ENCODE peak calls at places on chromosomes 16 and 17, in four cellular contexts. One of them, this sample, is unnamed.

GRCh38 chr17:82959990-82960418 is 119.4 kb upstream of the METRNL start:
- DNase-seq in mesenchymal stem cell: no peak
- DNase-seq in mesendoderm: no peak
- DNase-seq in IMR-90: no peak
- DNase-seq in this sample: no peak

GRCh38 chr17:5874486-5874885 is 195.7 kb upstream of the WSCD1 start:
- DNase-seq in IMR-90: no peak
- DNase-seq in mesenchymal stem cell: peak
- DNase-seq in mesendoderm: no peak
- DNase-seq in this sample: no peak

GRCh38 chr16:27330542-27330941 is 16.8 kb downstream of the IL4R start:
- DNase-seq in mesendoderm: peak
- DNase-seq in IMR-90: peak
- DNase-seq in mesenchymal stem cell: peak
- DNase-seq in this sample: no peak

GRCh38 chr16:72848759-72849664 is 198.9 kb downstream of the ZFHX3 start:
- DNase-seq in mesendoderm: no peak
- DNase-seq in IMR-90: peak
- DNase-seq in mesenchymal stem cell: peak
- DNase-seq in this sample: no peak

GRCh38 chr16:8924214-8924613 is 39.5 kb downstream of the USP7 start:
- DNase-seq in IMR-90: no peak
- DNase-seq in mesendoderm: no peak
- DNase-seq in mesenchymal stem cell: no peak
- DNase-seq in this sample: no peak

GRCh38 chr17:41989702-41990419 is 23.3 kb downstream of the CNP start:
- DNase-seq in mesenchymal stem cell: no peak
- DNase-seq in mesendoderm: no peak
- DNase-seq in IMR-90: no peak
- DNase-seq in this sample: peak

GRCh38 chr17:39591958-39592954 is 15.5 kb downstream of the NEUROD2 start:
- DNase-seq in IMR-90: peak
- DNase-seq in mesenchymal stem cell: peak
- DNase-seq in mesendoderm: peak
- DNase-seq in this sample: peak

GRCh38 chr16:78127130-78127529 is 27.7 kb downstream of the WWOX start:
- DNase-seq in IMR-90: peak
- DNase-seq in mesenchymal stem cell: peak
- DNase-seq in mesendoderm: no peak
- DNase-seq in this sample: no peak

GRCh38 chr16:81457326-81458133 is 12.9 kb downstream of the CMIP start:
- DNase-seq in mesendoderm: peak
- DNase-seq in mesenchymal stem cell: peak
- DNase-seq in IMR-90: peak
- DNase-seq in this sample: peak

GRCh38 chr16:4465977-4466779 is 8.2 kb downstream of the NMRAL1 start:
- DNase-seq in mesendoderm: no peak
- DNase-seq in mesenchymal stem cell: no peak
- DNase-seq in IMR-90: no peak
- DNase-seq in this sample: no peak

GRCh38 chr16:70561623-70562022 is 38.0 kb downstream of the SF3B3 start:
- DNase-seq in mesendoderm: no peak
- DNase-seq in mesenchymal stem cell: no peak
- DNase-seq in IMR-90: no peak
- DNase-seq in this sample: no peak

GRCh38 chr16:72425571-72426341 is 253.8 kb upstream of the PMFBP1 start:
- DNase-seq in mesendoderm: no peak
- DNase-seq in mesenchymal stem cell: no peak
- DNase-seq in IMR-90: no peak
- DNase-seq in this sample: no peak

GRCh38 chr17:72122668-72123495 is 2.1 kb downstream of the SOX9 start:
- DNase-seq in IMR-90: peak
- DNase-seq in mesenchymal stem cell: peak
- DNase-seq in mesendoderm: peak
- DNase-seq in this sample: no peak

GRCh38 chr17:42311240-42312034 is 23.1 kb downstream of the STAT5A start:
- DNase-seq in IMR-90: peak
- DNase-seq in mesendoderm: peak
- DNase-seq in mesenchymal stem cell: peak
- DNase-seq in this sample: peak

GRCh38 chr17:4555863-4556646 is 871 bp upstream of the MYBBP1A start:
- DNase-seq in mesendoderm: peak
- DNase-seq in mesenchymal stem cell: no peak
- DNase-seq in IMR-90: no peak
- DNase-seq in this sample: no peak

GRCh38 chr16:27222499-27223225 is 19.3 kb downstream of the KDM8 start:
- DNase-seq in mesenchymal stem cell: peak
- DNase-seq in mesendoderm: peak
- DNase-seq in IMR-90: peak
- DNase-seq in this sample: peak

GRCh38 chr17:76417499-76418143 is 33.2 kb downstream of the SPHK1 start:
- DNase-seq in IMR-90: no peak
- DNase-seq in mesenchymal stem cell: no peak
- DNase-seq in mesendoderm: peak
- DNase-seq in this sample: no peak

GRCh38 chr16:87416826-87417471 is 24.8 kb downstream of the MAP1LC3B start:
- DNase-seq in mesendoderm: no peak
- DNase-seq in mesenchymal stem cell: peak
- DNase-seq in IMR-90: peak
- DNase-seq in this sample: peak

GRCh38 chr16:4548124-4548523 is 8.0 kb upstream of the C16orf96 start:
- DNase-seq in mesenchymal stem cell: no peak
- DNase-seq in mesendoderm: no peak
- DNase-seq in IMR-90: no peak
- DNase-seq in this sample: no peak

GRCh38 chr17:82775033-82775823 is 23.4 kb downstream of the TBCD start:
- DNase-seq in mesendoderm: peak
- DNase-seq in IMR-90: no peak
- DNase-seq in mesenchymal stem cell: peak
- DNase-seq in this sample: peak

GRCh38 chr17:67456103-67456502 is 79.0 kb downstream of the PITPNC1 start:
- DNase-seq in mesendoderm: no peak
- DNase-seq in mesenchymal stem cell: no peak
- DNase-seq in IMR-90: no peak
- DNase-seq in this sample: no peak

GRCh38 chr16:56190903-56191806 is at the start of gene GNAO1:
- DNase-seq in mesendoderm: peak
- DNase-seq in IMR-90: peak
- DNase-seq in mesenchymal stem cell: peak
- DNase-seq in this sample: peak

GRCh38 chr16:2085669-2086068 is 37.9 kb downstream of the TSC2 start:
- DNase-seq in IMR-90: no peak
- DNase-seq in mesendoderm: no peak
- DNase-seq in mesenchymal stem cell: no peak
- DNase-seq in this sample: no peak

GRCh38 chr16:68401871-68402747 is 46.2 kb downstream of the SMPD3 start:
- DNase-seq in mesenchymal stem cell: peak
- DNase-seq in mesendoderm: no peak
- DNase-seq in IMR-90: peak
- DNase-seq in this sample: peak

GRCh38 chr17:47983492-47984223 is 12.7 kb downstream of the CDK5RAP3 start:
- DNase-seq in mesendoderm: no peak
- DNase-seq in IMR-90: peak
- DNase-seq in mesenchymal stem cell: no peak
- DNase-seq in this sample: no peak

GRCh38 chr17:65684631-65685030 is 123.2 kb upstream of the AXIN2 start:
- DNase-seq in mesendoderm: no peak
- DNase-seq in mesenchymal stem cell: peak
- DNase-seq in IMR-90: peak
- DNase-seq in this sample: no peak

GRCh38 chr17:75069783-75070182 is 18.0 kb upstream of the SLC16A5 start:
- DNase-seq in IMR-90: no peak
- DNase-seq in mesenchymal stem cell: peak
- DNase-seq in mesendoderm: no peak
- DNase-seq in this sample: no peak

GRCh38 chr17:52298881-52299280 is 140.4 kb upstream of the CA10 start:
- DNase-seq in IMR-90: no peak
- DNase-seq in mesendoderm: no peak
- DNase-seq in mesenchymal stem cell: no peak
- DNase-seq in this sample: no peak
- H3K4ac ChIP-seq in IMR-90: no peak
- H3K4ac ChIP-seq in mesendoderm: no peak
- H3K4ac ChIP-seq in mesenchymal stem cell: no peak
- H3K4ac ChIP-seq in this sample: no peak

DNA sequence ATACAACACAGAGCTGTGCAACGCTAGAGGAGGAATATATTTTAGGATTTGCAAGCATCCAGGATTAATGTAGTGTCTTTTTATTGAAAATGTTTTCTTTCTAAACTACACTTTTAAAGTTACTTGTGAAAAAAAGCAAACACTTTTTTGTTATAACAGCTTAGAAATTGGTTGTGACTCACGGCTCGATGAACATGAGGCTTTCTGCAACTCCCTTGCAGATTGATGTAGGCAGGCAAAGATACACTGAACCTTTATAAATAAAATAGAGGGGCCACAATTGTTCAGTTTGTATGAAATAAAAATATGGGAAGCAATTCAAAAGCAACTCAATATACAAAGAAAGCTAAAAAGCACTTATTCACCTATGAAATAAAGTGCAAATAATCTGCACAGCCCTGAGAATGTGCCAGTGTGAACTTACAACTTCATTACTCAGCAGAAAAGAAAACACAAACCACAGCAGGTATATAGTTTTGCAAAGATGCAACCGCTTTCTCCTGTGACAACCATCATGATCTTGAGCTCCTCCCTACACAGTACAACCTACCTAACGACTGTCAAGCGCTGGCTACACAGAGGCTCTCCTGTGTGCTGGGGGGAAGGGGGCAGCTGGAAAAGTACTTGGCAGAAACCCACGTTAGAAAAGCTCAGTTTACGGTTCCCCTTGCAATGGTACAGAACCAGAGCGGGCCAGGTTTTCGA is 946 bp downstream of the LUC7L start:
- DNase-seq in mesenchymal stem cell: no peak
- DNase-seq in IMR-90: peak
- DNase-seq in mesendoderm: peak
- DNase-seq in this sample: no peak
- H3K4ac ChIP-seq in mesenchymal stem cell: peak
- H3K4ac ChIP-seq in IMR-90: peak
- H3K4ac ChIP-seq in mesendoderm: no peak
- H3K4ac ChIP-seq in this sample: peak

DNA sequence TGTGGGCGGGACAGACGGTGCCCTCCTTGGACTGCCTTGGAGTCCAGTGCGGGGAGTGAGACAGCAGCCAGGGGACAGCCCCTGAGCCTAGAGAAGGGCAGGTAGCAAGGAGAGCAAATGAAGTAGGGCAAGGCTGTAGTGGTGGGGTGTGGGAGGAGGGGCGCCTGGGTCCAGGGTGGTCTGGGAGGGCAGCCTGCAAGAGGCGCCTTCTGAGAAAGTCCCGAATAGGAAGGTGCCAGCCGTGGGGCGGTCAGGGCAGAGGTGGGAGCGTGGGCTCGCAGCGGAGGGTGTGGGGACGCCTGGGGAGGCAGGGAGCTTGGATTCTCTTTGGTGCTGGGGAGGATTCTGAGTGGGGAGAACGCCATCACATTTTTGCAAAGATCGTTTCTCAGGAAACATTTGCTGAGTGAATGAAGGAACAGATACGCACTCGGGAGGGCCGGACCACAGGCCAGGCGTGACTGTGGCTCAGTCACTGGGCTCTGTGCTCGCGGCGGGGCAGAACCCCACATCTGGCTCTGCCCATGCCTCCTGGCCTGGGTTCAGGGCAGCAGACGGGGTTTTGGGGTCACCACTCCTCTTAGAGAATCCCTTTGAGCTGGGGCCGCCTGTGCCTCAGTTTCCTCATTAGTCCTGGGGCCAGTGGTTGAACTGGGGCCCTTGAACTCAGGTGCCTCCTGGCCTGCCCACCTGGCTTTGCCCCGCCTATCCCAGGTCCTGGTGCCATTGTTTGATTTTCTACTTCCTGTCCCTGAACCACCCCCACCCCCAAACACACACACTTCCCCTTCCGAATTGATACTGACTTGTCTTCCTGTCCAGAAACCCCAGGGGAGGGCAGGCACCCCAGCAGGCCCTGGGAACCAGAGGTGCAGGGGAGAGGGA is 4.2 kb downstream of the SNN start:
- DNase-seq in mesendoderm: no peak
- DNase-seq in mesenchymal stem cell: no peak
- DNase-seq in IMR-90: no peak
- DNase-seq in this sample: no peak
- H3K4ac ChIP-seq in mesendoderm: no peak
- H3K4ac ChIP-seq in mesenchymal stem cell: no peak
- H3K4ac ChIP-seq in IMR-90: no peak
- H3K4ac ChIP-seq in this sample: peak

GRCh38 chr17:78368854-78369495 is 9.1 kb upstream of the SOCS3 start:
- DNase-seq in mesenchymal stem cell: no peak
- DNase-seq in mesendoderm: peak
- DNase-seq in IMR-90: no peak
- DNase-seq in this sample: no peak

GRCh38 chr17:78367193-78367592 is 7.3 kb upstream of the SOCS3 start:
- DNase-seq in IMR-90: no peak
- DNase-seq in mesenchymal stem cell: no peak
- DNase-seq in mesendoderm: no peak
- DNase-seq in this sample: no peak

GRCh38 chr17:78366109-78366848 is 6.4 kb upstream of the SOCS3 start:
- DNase-seq in mesendoderm: peak
- DNase-seq in mesenchymal stem cell: peak
- DNase-seq in IMR-90: no peak
- DNase-seq in this sample: peak

GRCh38 chr17:78369791-78370381 is 8.6 kb upstream of the PGS1 start:
- DNase-seq in mesendoderm: peak
- DNase-seq in mesenchymal stem cell: no peak
- DNase-seq in IMR-90: no peak
- DNase-seq in this sample: no peak

DNA sequence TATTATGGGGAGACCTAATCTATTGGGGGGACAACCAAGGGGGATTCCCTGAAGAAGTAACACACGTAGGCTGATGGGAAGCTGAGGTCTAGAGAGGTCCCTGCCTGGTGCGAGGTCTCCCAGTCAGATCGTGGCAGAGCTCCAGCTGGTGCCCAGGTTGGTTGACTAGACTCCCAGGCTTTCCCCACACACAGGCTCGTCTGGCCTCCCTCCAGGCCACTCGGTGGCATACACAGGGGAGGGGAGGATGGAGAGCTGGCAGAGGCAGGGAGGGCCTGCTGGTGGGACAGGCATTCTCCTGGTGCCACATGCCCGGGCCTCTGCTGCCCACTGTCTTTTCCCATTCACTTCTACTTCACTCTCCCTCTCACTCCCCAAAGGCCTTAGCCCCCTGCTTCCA is 8.5 kb upstream of the SOCS3 start:
- DNase-seq in IMR-90: no peak
- DNase-seq in mesendoderm: no peak
- DNase-seq in mesenchymal stem cell: no peak
- DNase-seq in this sample: no peak
- H3K4ac ChIP-seq in IMR-90: no peak
- H3K4ac ChIP-seq in mesendoderm: peak
- H3K4ac ChIP-seq in mesenchymal stem cell: no peak
- H3K4ac ChIP-seq in this sample: peak